ENCODE peak calls at places on chromosomes 7 and 10, in six cellular contexts. X is Caki2, A is T-helper 2 cell, E is aorta, F is GM20000, K is mesothelial cell of epicardium. J is an unnamed sample.

GRCh38 chr10:110786172-110786571 is 85.6 kb upstream of the PDCD4 start:
- DNase-seq in X (peak), A (no peak), E (no peak), F (no peak), K (no peak), J (no peak)

GRCh38 chr7:151626422-151627115 is 106.9 kb upstream of the RHEB start:
- DNase-seq in X (peak), A (no peak), E (no peak), F (no peak), K (no peak), J (no peak)

GRCh38 chr7:39709768-39710291 is 86.5 kb downstream of the RALA start:
- DNase-seq in X (no peak), A (no peak), E (peak), F (peak), K (no peak), J (no peak)

GRCh38 chr7:44533301-44534055 is 7.7 kb downstream of the NPC1L1 start:
- DNase-seq in X (no peak), A (no peak), E (no peak), F (no peak), K (no peak), J (no peak)

GRCh38 chr10:90222372-90222771 is 521.0 kb downstream of the KIF20B start:
- DNase-seq in X (peak), A (no peak), E (no peak), F (no peak), K (no peak), J (peak)

GRCh38 chr10:102629661-102630614 is 14.3 kb upstream of the TRIM8 start:
- DNase-seq in X (peak), A (no peak), E (no peak), F (no peak), K (no peak), J (no peak)

GRCh38 chr7:30445770-30446169 is 32.8 kb downstream of the NOD1 start:
- DNase-seq in X (no peak), A (no peak), E (peak), F (peak), K (no peak), J (no peak)

GRCh38 chr7:105638942-105639495 is 57.7 kb upstream of the EFCAB10 start:
- DNase-seq in X (no peak), A (no peak), E (no peak), F (no peak), K (no peak), J (no peak)

GRCh38 chr10:133388973-133389818 is 4.8 kb upstream of the MTG1 start:
- DNase-seq in X (no peak), A (no peak), E (no peak), F (peak), K (no peak), J (no peak)

GRCh38 chr7:98470131-98470985 is 69.5 kb upstream of the BAIAP2L1 start:
- DNase-seq in X (peak), A (no peak), E (peak), F (no peak), K (peak), J (no peak)

J was measured in HCT116.